ENCODE peak calls at places on chromosome 5, in ten cellular contexts. One of them, this sample, is unnamed.

GRCh38 chr5:79109527-79110492 is 1.8 kb upstream of the BHMT start:
- DNase-seq in ascending aorta: no peak
- DNase-seq in T47D: no peak
- DNase-seq in retina: peak; percentile 16
- DNase-seq in frontal cortex: no peak
- DNase-seq in IMR-90: no peak
- DNase-seq in T1000: no peak
- DNase-seq in neural crest cell: no peak
- DNase-seq in SW 1271: no peak
- DNase-seq in stimulated activated naive B cell treated with anti-CD40 and anti-IgM and Interleukin-4, amounts not matched to agents 10 μg/mL and 1 μg/mL and 100 μg/mL, for 72 hours: no peak
- DNase-seq in this sample: peak; percentile 28

GRCh38 chr5:178398856-178399722 is 166.5 kb upstream of the PHYKPL start:
- DNase-seq in T1000: no peak
- DNase-seq in neural crest cell: no peak
- DNase-seq in frontal cortex: no peak
- DNase-seq in ascending aorta: no peak
- DNase-seq in SW 1271: no peak
- DNase-seq in T47D: no peak
- DNase-seq in IMR-90: no peak
- DNase-seq in retina: peak; percentile 65
- DNase-seq in stimulated activated naive B cell treated with anti-CD40 and anti-IgM and Interleukin-4, amounts not matched to agents 10 μg/mL and 1 μg/mL and 100 μg/mL, for 72 hours: no peak
- DNase-seq in this sample: no peak

GRCh38 chr5:95963650-95964410 is 2.2 kb upstream of the ELL2 start:
- DNase-seq in ascending aorta: no peak
- DNase-seq in stimulated activated naive B cell treated with anti-CD40 and anti-IgM and Interleukin-4, amounts not matched to agents 10 μg/mL and 1 μg/mL and 100 μg/mL, for 72 hours: no peak
- DNase-seq in SW 1271: no peak
- DNase-seq in IMR-90: no peak
- DNase-seq in T1000: no peak
- DNase-seq in retina: no peak
- DNase-seq in neural crest cell: no peak
- DNase-seq in frontal cortex: no peak
- DNase-seq in T47D: no peak
- DNase-seq in this sample: no peak

GRCh38 chr5:179195561-179196419 is 135.6 kb downstream of the ZNF354C start:
- DNase-seq in SW 1271: no peak
- DNase-seq in IMR-90: no peak
- DNase-seq in T47D: no peak
- DNase-seq in frontal cortex: no peak
- DNase-seq in retina: no peak
- DNase-seq in stimulated activated naive B cell treated with anti-CD40 and anti-IgM and Interleukin-4, amounts not matched to agents 10 μg/mL and 1 μg/mL and 100 μg/mL, for 72 hours: no peak
- DNase-seq in ascending aorta: no peak
- DNase-seq in T1000: no peak
- DNase-seq in neural crest cell: no peak
- DNase-seq in this sample: no peak

GRCh38 chr5:9066349-9066748 is 479.5 kb downstream of the SEMA5A start:
- DNase-seq in IMR-90: no peak
- DNase-seq in T47D: no peak
- DNase-seq in T1000: no peak
- DNase-seq in retina: no peak
- DNase-seq in neural crest cell: no peak
- DNase-seq in stimulated activated naive B cell treated with anti-CD40 and anti-IgM and Interleukin-4, amounts not matched to agents 10 μg/mL and 1 μg/mL and 100 μg/mL, for 72 hours: no peak
- DNase-seq in frontal cortex: no peak
- DNase-seq in SW 1271: no peak
- DNase-seq in ascending aorta: no peak
- DNase-seq in this sample: no peak

GRCh38 chr5:54281933-54282332 is 28.4 kb downstream of the ARL15 start:
- DNase-seq in ascending aorta: no peak
- DNase-seq in frontal cortex: no peak
- DNase-seq in stimulated activated naive B cell treated with anti-CD40 and anti-IgM and Interleukin-4, amounts not matched to agents 10 μg/mL and 1 μg/mL and 100 μg/mL, for 72 hours: no peak
- DNase-seq in T47D: no peak
- DNase-seq in SW 1271: no peak
- DNase-seq in IMR-90: no peak
- DNase-seq in T1000: no peak
- DNase-seq in neural crest cell: no peak
- DNase-seq in retina: no peak
- DNase-seq in this sample: no peak

GRCh38 chr5:133108481-133108921 is 56.7 kb downstream of the HSPA4 start:
- DNase-seq in T1000: no peak
- DNase-seq in neural crest cell: no peak
- DNase-seq in ascending aorta: no peak
- DNase-seq in retina: no peak
- DNase-seq in SW 1271: peak; percentile 19
- DNase-seq in frontal cortex: no peak
- DNase-seq in T47D: no peak
- DNase-seq in IMR-90: no peak
- DNase-seq in stimulated activated naive B cell treated with anti-CD40 and anti-IgM and Interleukin-4, amounts not matched to agents 10 μg/mL and 1 μg/mL and 100 μg/mL, for 72 hours: no peak
- DNase-seq in this sample: peak; percentile 44

GRCh38 chr5:13957032-13957645 is 12.7 kb upstream of the DNAH5 start:
- DNase-seq in IMR-90: peak; percentile 78
- DNase-seq in neural crest cell: peak; percentile 43
- DNase-seq in SW 1271: peak; percentile 79
- DNase-seq in stimulated activated naive B cell treated with anti-CD40 and anti-IgM and Interleukin-4, amounts not matched to agents 10 μg/mL and 1 μg/mL and 100 μg/mL, for 72 hours: no peak
- DNase-seq in T1000: peak; percentile 1
- DNase-seq in retina: peak; percentile 61
- DNase-seq in ascending aorta: no peak
- DNase-seq in T47D: peak; percentile 31
- DNase-seq in frontal cortex: peak; percentile 22
- DNase-seq in this sample: peak; percentile 79

GRCh38 chr5:180130876-180131740 is 59.5 kb upstream of the RNF130 start:
- DNase-seq in stimulated activated naive B cell treated with anti-CD40 and anti-IgM and Interleukin-4, amounts not matched to agents 10 μg/mL and 1 μg/mL and 100 μg/mL, for 72 hours: no peak
- DNase-seq in T47D: no peak
- DNase-seq in frontal cortex: no peak
- DNase-seq in neural crest cell: no peak
- DNase-seq in retina: no peak
- DNase-seq in SW 1271: no peak
- DNase-seq in IMR-90: no peak
- DNase-seq in ascending aorta: peak; percentile 45
- DNase-seq in T1000: no peak
- DNase-seq in this sample: no peak

GRCh38 chr5:142929602-142930001 is 159.4 kb downstream of the ARHGAP26 start:
- DNase-seq in retina: no peak
- DNase-seq in T1000: no peak
- DNase-seq in ascending aorta: no peak
- DNase-seq in stimulated activated naive B cell treated with anti-CD40 and anti-IgM and Interleukin-4, amounts not matched to agents 10 μg/mL and 1 μg/mL and 100 μg/mL, for 72 hours: no peak
- DNase-seq in SW 1271: no peak
- DNase-seq in T47D: no peak
- DNase-seq in neural crest cell: no peak
- DNase-seq in frontal cortex: no peak
- DNase-seq in IMR-90: no peak
- DNase-seq in this sample: no peak

GRCh38 chr5:147578228-147579024 is 68.6 kb upstream of the DPYSL3 start:
- DNase-seq in IMR-90: peak; percentile 72
- DNase-seq in neural crest cell: no peak
- DNase-seq in stimulated activated naive B cell treated with anti-CD40 and anti-IgM and Interleukin-4, amounts not matched to agents 10 μg/mL and 1 μg/mL and 100 μg/mL, for 72 hours: no peak
- DNase-seq in frontal cortex: no peak
- DNase-seq in T47D: peak; percentile 30
- DNase-seq in T1000: no peak
- DNase-seq in ascending aorta: no peak
- DNase-seq in retina: peak; percentile 43
- DNase-seq in SW 1271: peak; percentile 79
- DNase-seq in this sample: peak; percentile 42

GRCh38 chr5:146291421-146292074 is 47.1 kb upstream of the POU4F3 start:
- DNase-seq in ascending aorta: no peak
- DNase-seq in neural crest cell: peak; percentile 11
- DNase-seq in SW 1271: peak; percentile 72
- DNase-seq in IMR-90: peak; percentile 33
- DNase-seq in frontal cortex: peak; percentile 14
- DNase-seq in T1000: no peak
- DNase-seq in retina: peak; percentile 27
- DNase-seq in stimulated activated naive B cell treated with anti-CD40 and anti-IgM and Interleukin-4, amounts not matched to agents 10 μg/mL and 1 μg/mL and 100 μg/mL, for 72 hours: no peak
- DNase-seq in T47D: peak; percentile 36
- DNase-seq in this sample: peak; percentile 66

GRCh38 chr5:175141421-175141820 is 302.6 kb downstream of the DRD1 start:
- DNase-seq in retina: no peak
- DNase-seq in SW 1271: no peak
- DNase-seq in neural crest cell: no peak
- DNase-seq in ascending aorta: no peak
- DNase-seq in T1000: no peak
- DNase-seq in T47D: no peak
- DNase-seq in IMR-90: no peak
- DNase-seq in stimulated activated naive B cell treated with anti-CD40 and anti-IgM and Interleukin-4, amounts not matched to agents 10 μg/mL and 1 μg/mL and 100 μg/mL, for 72 hours: no peak
- DNase-seq in frontal cortex: no peak
- DNase-seq in this sample: no peak

GRCh38 chr5:177607452-177608192 is 7.7 kb downstream of the B4GALT7 start:
- DNase-seq in T47D: peak; percentile 95
- DNase-seq in neural crest cell: peak; percentile 77
- DNase-seq in frontal cortex: peak; percentile 86
- DNase-seq in IMR-90: peak; percentile 76
- DNase-seq in T1000: peak; percentile 25
- DNase-seq in ascending aorta: peak; percentile 81
- DNase-seq in SW 1271: peak; percentile 68
- DNase-seq in stimulated activated naive B cell treated with anti-CD40 and anti-IgM and Interleukin-4, amounts not matched to agents 10 μg/mL and 1 μg/mL and 100 μg/mL, for 72 hours: peak; percentile 56
- DNase-seq in retina: peak; percentile 87
- DNase-seq in this sample: peak; percentile 87

GRCh38 chr5:72325566-72326297 is 5.6 kb downstream of the PTCD2 start:
- DNase-seq in T1000: no peak
- DNase-seq in neural crest cell: no peak
- DNase-seq in frontal cortex: no peak
- DNase-seq in SW 1271: no peak
- DNase-seq in IMR-90: peak; percentile 85
- DNase-seq in T47D: no peak
- DNase-seq in ascending aorta: no peak
- DNase-seq in stimulated activated naive B cell treated with anti-CD40 and anti-IgM and Interleukin-4, amounts not matched to agents 10 μg/mL and 1 μg/mL and 100 μg/mL, for 72 hours: no peak
- DNase-seq in retina: no peak
- DNase-seq in this sample: no peak

GRCh38 chr5:56985941-56986630 is 34.2 kb upstream of the MIER3 start:
- DNase-seq in T1000: no peak
- DNase-seq in frontal cortex: no peak
- DNase-seq in T47D: no peak
- DNase-seq in retina: no peak
- DNase-seq in ascending aorta: no peak
- DNase-seq in IMR-90: no peak
- DNase-seq in neural crest cell: no peak
- DNase-seq in SW 1271: no peak
- DNase-seq in stimulated activated naive B cell treated with anti-CD40 and anti-IgM and Interleukin-4, amounts not matched to agents 10 μg/mL and 1 μg/mL and 100 μg/mL, for 72 hours: no peak
- DNase-seq in this sample: no peak

GRCh38 chr5:148374693-148375360 is 8.9 kb upstream of the FBXO38 start:
- DNase-seq in ascending aorta: no peak
- DNase-seq in IMR-90: peak; percentile 65
- DNase-seq in retina: peak; percentile 19
- DNase-seq in T47D: peak; percentile 50
- DNase-seq in frontal cortex: no peak
- DNase-seq in stimulated activated naive B cell treated with anti-CD40 and anti-IgM and Interleukin-4, amounts not matched to agents 10 μg/mL and 1 μg/mL and 100 μg/mL, for 72 hours: no peak
- DNase-seq in neural crest cell: peak; percentile 20
- DNase-seq in T1000: no peak
- DNase-seq in SW 1271: peak; percentile 65
- DNase-seq in this sample: peak; percentile 76